ENCODE peak calls at places on chromosomes 6 and 20, in four cellular contexts. One of them, this sample, is unnamed.

GRCh38 chr20:60244373-60245146 is 286.3 kb downstream of the CDH26 start:
- DNase-seq in neuronal stem cell: no peak
- DNase-seq in H1: no peak
- DNase-seq in H9: no peak
- DNase-seq in this sample: no peak

GRCh38 chr6:31574106-31575061 is 981 bp upstream of the TNF start:
- DNase-seq in H9: peak
- DNase-seq in neuronal stem cell: no peak
- DNase-seq in H1: no peak
- DNase-seq in this sample: no peak

GRCh38 chr20:21564127-21564773 is 50.4 kb upstream of the NKX2-2 start:
- DNase-seq in H1: no peak
- DNase-seq in H9: no peak
- DNase-seq in neuronal stem cell: no peak
- DNase-seq in this sample: no peak

GRCh38 chr6:2231438-2231837 is 14.0 kb downstream of the GMDS start:
- DNase-seq in H1: no peak
- DNase-seq in H9: no peak
- DNase-seq in neuronal stem cell: no peak
- DNase-seq in this sample: no peak

GRCh38 chr6:71676298-71676697 is 210.1 kb upstream of the RIMS1 start:
- DNase-seq in H9: no peak
- DNase-seq in H1: no peak
- DNase-seq in neuronal stem cell: no peak
- DNase-seq in this sample: no peak

GRCh38 chr20:36259177-36259835 is 23.0 kb downstream of the AAR2 start:
- DNase-seq in neuronal stem cell: no peak
- DNase-seq in H9: peak
- DNase-seq in H1: no peak
- DNase-seq in this sample: no peak

GRCh38 chr6:56851541-56852248 is 103.2 kb upstream of the BEND6 start:
- DNase-seq in H1: peak
- DNase-seq in H9: peak
- DNase-seq in neuronal stem cell: peak
- DNase-seq in this sample: peak

GRCh38 chr6:166934174-166934573 is 22.2 kb downstream of the RNASET2 start:
- DNase-seq in neuronal stem cell: no peak
- DNase-seq in H1: no peak
- DNase-seq in H9: no peak
- DNase-seq in this sample: no peak

GRCh38 chr6:163419413-163420314 is 5.1 kb downstream of the QKI start:
- DNase-seq in H9: no peak
- DNase-seq in neuronal stem cell: no peak
- DNase-seq in H1: no peak
- DNase-seq in this sample: peak

GRCh38 chr6:84728602-84729001 is 35.8 kb downstream of the TBX18 start:
- DNase-seq in neuronal stem cell: peak
- DNase-seq in H9: no peak
- DNase-seq in H1: no peak
- DNase-seq in this sample: peak

GRCh38 chr20:17749979-17750721 is 50.4 kb downstream of the BANF2 start:
- DNase-seq in neuronal stem cell: no peak
- DNase-seq in H1: no peak
- DNase-seq in H9: no peak
- DNase-seq in this sample: no peak

GRCh38 chr20:35021831-35022230 is 66.2 kb downstream of the MYH7B start:
- DNase-seq in H9: no peak
- DNase-seq in H1: no peak
- DNase-seq in neuronal stem cell: no peak
- DNase-seq in this sample: no peak

GRCh38 chr20:15310361-15310760 is 972.9 kb upstream of the FLRT3 start:
- DNase-seq in neuronal stem cell: no peak
- DNase-seq in H1: no peak
- DNase-seq in H9: no peak
- DNase-seq in this sample: no peak

GRCh38 chr6:38371312-38371672 is 268.4 kb downstream of the BTBD9 start:
- DNase-seq in H9: no peak
- DNase-seq in H1: no peak
- DNase-seq in neuronal stem cell: no peak
- DNase-seq in this sample: peak

GRCh38 chr20:62459488-62459887 is 16.3 kb downstream of the GATA5 start:
- DNase-seq in neuronal stem cell: no peak
- DNase-seq in H1: no peak
- DNase-seq in H9: no peak
- DNase-seq in this sample: no peak

GRCh38 chr6:26324295-26324727 is 40.7 kb upstream of the BTN3A2 start:
- DNase-seq in H1: no peak
- DNase-seq in H9: no peak
- DNase-seq in neuronal stem cell: no peak
- DNase-seq in this sample: no peak

GRCh38 chr20:60254901-60255411 is 296.7 kb downstream of the CDH26 start:
- DNase-seq in neuronal stem cell: no peak
- DNase-seq in H9: no peak
- DNase-seq in H1: no peak
- DNase-seq in this sample: no peak

GRCh38 chr6:76992553-76992952 is 470.7 kb downstream of the HTR1B start:
- DNase-seq in H1: no peak
- DNase-seq in H9: no peak
- DNase-seq in neuronal stem cell: no peak
- DNase-seq in this sample: no peak

GRCh38 chr6:1629316-1629715 is 19.6 kb downstream of the FOXC1 start:
- DNase-seq in H9: no peak
- DNase-seq in H1: no peak
- DNase-seq in neuronal stem cell: no peak
- DNase-seq in this sample: no peak

GRCh38 chr6:116206231-116206903 is 47.5 kb downstream of the TSPYL4 start:
- DNase-seq in H9: no peak
- DNase-seq in H1: no peak
- DNase-seq in neuronal stem cell: no peak
- DNase-seq in this sample: peak

GRCh38 chr6:91480397-91480796 is 893.5 kb upstream of the MAP3K7 start:
- DNase-seq in H9: no peak
- DNase-seq in H1: no peak
- DNase-seq in neuronal stem cell: no peak
- DNase-seq in this sample: no peak

GRCh38 chr6:166903500-166903899 is 52.9 kb downstream of the RNASET2 start:
- DNase-seq in H9: no peak
- DNase-seq in neuronal stem cell: no peak
- DNase-seq in H1: peak
- DNase-seq in this sample: no peak

GRCh38 chr20:44792794-44793193 is 17.6 kb downstream of the RIMS4 start:
- DNase-seq in neuronal stem cell: no peak
- DNase-seq in H9: no peak
- DNase-seq in H1: no peak
- DNase-seq in this sample: no peak

GRCh38 chr20:34583524-34583923 is 25.0 kb downstream of the MAP1LC3A start:
- DNase-seq in H1: no peak
- DNase-seq in H9: no peak
- DNase-seq in neuronal stem cell: no peak
- DNase-seq in this sample: no peak

GRCh38 chr6:30113377-30113759 is 478 bp upstream of the TRIM31 start:
- DNase-seq in H9: no peak
- DNase-seq in neuronal stem cell: no peak
- DNase-seq in H1: no peak
- DNase-seq in this sample: no peak
- H3K4me2 ChIP-seq in H9: no peak
- H3K4me2 ChIP-seq in neuronal stem cell: no peak
- H3K4me2 ChIP-seq in H1: no peak
- H3K4me2 ChIP-seq in this sample: no peak

GRCh38 chr6:41706876-41707564 is 28.4 kb downstream of the TFEB start:
- DNase-seq in H9: no peak
- DNase-seq in neuronal stem cell: no peak
- DNase-seq in H1: no peak
- DNase-seq in this sample: peak
- H2AFZ ChIP-seq in H9: no peak
- H2AFZ ChIP-seq in neuronal stem cell: no peak
- H2AFZ ChIP-seq in H1: no peak
- H2AFZ ChIP-seq in this sample: no peak

DNA sequence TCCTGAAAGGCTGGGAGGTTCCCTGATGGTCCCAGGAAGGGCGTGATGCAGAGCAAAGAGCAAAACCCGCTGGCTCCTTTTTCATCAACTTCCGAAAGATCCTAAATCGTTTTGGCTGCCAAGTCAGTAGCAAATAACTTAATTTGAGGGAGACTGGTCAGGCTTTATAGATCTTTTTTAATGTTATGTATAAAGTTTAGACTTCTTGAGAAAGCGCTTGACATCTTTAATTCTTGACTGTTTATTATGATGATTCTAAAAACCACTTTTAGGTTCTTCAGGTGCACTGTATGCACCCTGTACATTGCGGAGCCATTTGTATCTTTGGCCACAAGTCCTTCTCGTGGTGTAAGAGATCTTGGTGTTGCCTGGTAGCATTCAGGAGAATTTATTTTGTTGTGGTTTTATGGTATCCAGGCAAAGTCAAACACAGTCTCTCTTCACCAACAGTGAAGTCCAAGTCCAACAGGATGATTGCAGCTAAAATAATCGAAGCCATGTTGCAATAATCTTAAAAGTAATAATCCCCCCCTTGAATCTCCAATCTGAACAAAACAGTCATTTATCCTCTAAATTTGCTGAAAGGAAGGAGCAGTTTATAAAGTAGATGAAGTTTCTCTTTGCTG is 373 bp upstream of the SYNE1 start:
- DNase-seq in neuronal stem cell: no peak
- DNase-seq in H9: no peak
- DNase-seq in H1: no peak
- DNase-seq in this sample: peak
- H3K23ac ChIP-seq in neuronal stem cell: no peak
- H3K23ac ChIP-seq in H9: no peak
- H3K23ac ChIP-seq in H1: no peak
- H3K23ac ChIP-seq in this sample: no peak

DNA sequence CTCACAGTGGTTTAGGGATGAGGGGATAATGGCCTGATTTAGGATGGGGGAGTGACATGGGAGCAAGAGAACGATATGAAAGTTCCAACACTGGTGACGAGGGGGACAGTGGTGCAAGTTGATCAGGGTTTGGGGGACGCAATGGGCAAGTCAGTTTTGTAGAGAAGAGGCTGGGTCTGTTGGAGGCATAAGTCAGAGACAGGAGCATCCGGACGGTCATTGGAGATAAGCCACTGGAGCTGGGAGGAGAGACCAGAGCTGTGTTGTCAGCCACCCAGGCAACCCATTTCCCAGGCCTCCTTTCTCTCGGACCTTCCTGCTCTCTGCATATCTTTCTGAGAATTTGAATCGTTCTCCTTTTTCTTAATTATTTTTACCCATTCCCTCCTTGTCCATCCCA is 9.5 kb downstream of the DNPH1 start:
- DNase-seq in H9: no peak
- DNase-seq in neuronal stem cell: no peak
- DNase-seq in H1: no peak
- DNase-seq in this sample: no peak
- H3K4me2 ChIP-seq in H9: no peak
- H3K4me2 ChIP-seq in neuronal stem cell: no peak
- H3K4me2 ChIP-seq in H1: no peak
- H3K4me2 ChIP-seq in this sample: no peak